ENCODE peak calls at places on chromosomes 1 and 21, in nine cellular contexts. One of them, this sample, is unnamed.

GRCh38 chr1:47514229-47514628 is 76.4 kb downstream of the FOXD2 start:
- DNase-seq in cardiac muscle cell: no peak
- DNase-seq in occipital lobe: no peak
- DNase-seq in SW480: no peak
- DNase-seq in endothelial cell: no peak
- DNase-seq in hepatocyte: no peak
- DNase-seq in LoVo: no peak
- DNase-seq in Kasumi-1: no peak
- DNase-seq in NCI-H1092: no peak
- DNase-seq in this sample: no peak

GRCh38 chr21:14058566-14058965 is 152.2 kb downstream of the LIPI start:
- DNase-seq in NCI-H1092: no peak
- DNase-seq in cardiac muscle cell: no peak
- DNase-seq in endothelial cell: no peak
- DNase-seq in Kasumi-1: no peak
- DNase-seq in occipital lobe: no peak
- DNase-seq in hepatocyte: no peak
- DNase-seq in SW480: no peak
- DNase-seq in LoVo: no peak
- DNase-seq in this sample: no peak

GRCh38 chr21:41361786-41362604 is at the start of gene MX2:
- DNase-seq in cardiac muscle cell: peak
- DNase-seq in endothelial cell: no peak
- DNase-seq in Kasumi-1: peak
- DNase-seq in NCI-H1092: no peak
- DNase-seq in LoVo: peak
- DNase-seq in SW480: peak
- DNase-seq in occipital lobe: no peak
- DNase-seq in hepatocyte: peak
- DNase-seq in this sample: no peak

GRCh38 chr21:35043549-35043948 is 5.6 kb downstream of the RUNX1 start:
- DNase-seq in hepatocyte: no peak
- DNase-seq in endothelial cell: no peak
- DNase-seq in cardiac muscle cell: no peak
- DNase-seq in Kasumi-1: no peak
- DNase-seq in NCI-H1092: no peak
- DNase-seq in LoVo: no peak
- DNase-seq in occipital lobe: no peak
- DNase-seq in SW480: no peak
- DNase-seq in this sample: no peak

GRCh38 chr1:61518670-61519400 is 206.1 kb downstream of the TM2D1 start:
- DNase-seq in LoVo: no peak
- DNase-seq in SW480: no peak
- DNase-seq in endothelial cell: no peak
- DNase-seq in hepatocyte: no peak
- DNase-seq in occipital lobe: no peak
- DNase-seq in cardiac muscle cell: no peak
- DNase-seq in Kasumi-1: no peak
- DNase-seq in NCI-H1092: no peak
- DNase-seq in this sample: no peak

GRCh38 chr1:38875811-38876210 is 2.7 kb upstream of the MYCBP start:
- DNase-seq in endothelial cell: no peak
- DNase-seq in SW480: no peak
- DNase-seq in occipital lobe: no peak
- DNase-seq in Kasumi-1: no peak
- DNase-seq in hepatocyte: no peak
- DNase-seq in LoVo: no peak
- DNase-seq in cardiac muscle cell: no peak
- DNase-seq in NCI-H1092: no peak
- DNase-seq in this sample: no peak

GRCh38 chr21:44436111-44436611 is 19.1 kb upstream of the LRRC3 start:
- DNase-seq in NCI-H1092: no peak
- DNase-seq in LoVo: no peak
- DNase-seq in SW480: no peak
- DNase-seq in occipital lobe: no peak
- DNase-seq in endothelial cell: no peak
- DNase-seq in Kasumi-1: no peak
- DNase-seq in cardiac muscle cell: no peak
- DNase-seq in hepatocyte: no peak
- DNase-seq in this sample: no peak

GRCh38 chr1:94530373-94530878 is 11.1 kb downstream of the F3 start:
- DNase-seq in NCI-H1092: no peak
- DNase-seq in occipital lobe: no peak
- DNase-seq in SW480: no peak
- DNase-seq in LoVo: no peak
- DNase-seq in cardiac muscle cell: no peak
- DNase-seq in Kasumi-1: no peak
- DNase-seq in hepatocyte: no peak
- DNase-seq in endothelial cell: no peak
- DNase-seq in this sample: no peak

GRCh38 chr1:29050141-29050540 is 73.6 kb downstream of the TMEM200B start:
- DNase-seq in NCI-H1092: no peak
- DNase-seq in SW480: no peak
- DNase-seq in Kasumi-1: no peak
- DNase-seq in occipital lobe: no peak
- DNase-seq in hepatocyte: no peak
- DNase-seq in cardiac muscle cell: no peak
- DNase-seq in LoVo: no peak
- DNase-seq in endothelial cell: no peak
- DNase-seq in this sample: no peak

GRCh38 chr1:209805875-209806760 is at the start of gene IRF6:
- DNase-seq in NCI-H1092: no peak
- DNase-seq in hepatocyte: peak
- DNase-seq in endothelial cell: peak
- DNase-seq in occipital lobe: no peak
- DNase-seq in LoVo: peak
- DNase-seq in Kasumi-1: no peak
- DNase-seq in cardiac muscle cell: peak
- DNase-seq in SW480: peak
- DNase-seq in this sample: peak

GRCh38 chr1:56360021-56360420 is 219.3 kb downstream of the PLPP3 start:
- DNase-seq in SW480: no peak
- DNase-seq in occipital lobe: no peak
- DNase-seq in LoVo: no peak
- DNase-seq in Kasumi-1: no peak
- DNase-seq in hepatocyte: no peak
- DNase-seq in endothelial cell: no peak
- DNase-seq in cardiac muscle cell: no peak
- DNase-seq in NCI-H1092: no peak
- DNase-seq in this sample: no peak

GRCh38 chr1:54609301-54609921 is 13.9 kb downstream of the FAM151A start:
- DNase-seq in hepatocyte: no peak
- DNase-seq in Kasumi-1: no peak
- DNase-seq in endothelial cell: no peak
- DNase-seq in NCI-H1092: no peak
- DNase-seq in LoVo: no peak
- DNase-seq in occipital lobe: peak
- DNase-seq in SW480: no peak
- DNase-seq in cardiac muscle cell: no peak
- DNase-seq in this sample: no peak

GRCh38 chr1:61910035-61910434 is 167.8 kb downstream of the PATJ start:
- DNase-seq in endothelial cell: no peak
- DNase-seq in NCI-H1092: no peak
- DNase-seq in SW480: no peak
- DNase-seq in LoVo: no peak
- DNase-seq in cardiac muscle cell: no peak
- DNase-seq in Kasumi-1: no peak
- DNase-seq in occipital lobe: no peak
- DNase-seq in hepatocyte: no peak
- DNase-seq in this sample: no peak

GRCh38 chr1:23191199-23191598 is 22.5 kb upstream of the LUZP1 start:
- DNase-seq in SW480: no peak
- DNase-seq in cardiac muscle cell: no peak
- DNase-seq in LoVo: no peak
- DNase-seq in Kasumi-1: no peak
- DNase-seq in occipital lobe: no peak
- DNase-seq in endothelial cell: no peak
- DNase-seq in NCI-H1092: no peak
- DNase-seq in hepatocyte: no peak
- DNase-seq in this sample: no peak

GRCh38 chr1:24711329-24711728 is 33.9 kb upstream of the CLIC4 start:
- DNase-seq in occipital lobe: no peak
- DNase-seq in Kasumi-1: no peak
- DNase-seq in cardiac muscle cell: no peak
- DNase-seq in SW480: no peak
- DNase-seq in LoVo: no peak
- DNase-seq in endothelial cell: no peak
- DNase-seq in NCI-H1092: no peak
- DNase-seq in hepatocyte: no peak
- DNase-seq in this sample: no peak

GRCh38 chr1:30775433-30775975 is 17.9 kb upstream of the LAPTM5 start:
- DNase-seq in occipital lobe: no peak
- DNase-seq in Kasumi-1: no peak
- DNase-seq in cardiac muscle cell: no peak
- DNase-seq in hepatocyte: no peak
- DNase-seq in LoVo: no peak
- DNase-seq in endothelial cell: no peak
- DNase-seq in NCI-H1092: no peak
- DNase-seq in SW480: no peak
- DNase-seq in this sample: no peak

GRCh38 chr1:240338837-240339236 is 247.2 kb downstream of the FMN2 start:
- DNase-seq in cardiac muscle cell: no peak
- DNase-seq in LoVo: no peak
- DNase-seq in occipital lobe: no peak
- DNase-seq in hepatocyte: no peak
- DNase-seq in SW480: no peak
- DNase-seq in endothelial cell: no peak
- DNase-seq in NCI-H1092: no peak
- DNase-seq in Kasumi-1: no peak
- DNase-seq in this sample: no peak

GRCh38 chr1:6488602-6489382 is 2.7 kb downstream of the PLEKHG5 start:
- DNase-seq in hepatocyte: no peak
- DNase-seq in endothelial cell: no peak
- DNase-seq in NCI-H1092: no peak
- DNase-seq in Kasumi-1: no peak
- DNase-seq in SW480: peak
- DNase-seq in LoVo: peak
- DNase-seq in occipital lobe: no peak
- DNase-seq in cardiac muscle cell: no peak
- DNase-seq in this sample: peak

GRCh38 chr1:23814016-23814415 is 11.2 kb downstream of the HMGCL start:
- DNase-seq in LoVo: no peak
- DNase-seq in occipital lobe: no peak
- DNase-seq in cardiac muscle cell: no peak
- DNase-seq in SW480: no peak
- DNase-seq in hepatocyte: no peak
- DNase-seq in NCI-H1092: no peak
- DNase-seq in endothelial cell: no peak
- DNase-seq in Kasumi-1: no peak
- DNase-seq in this sample: no peak

GRCh38 chr1:247919952-247920351 is at the start of gene OR2T8:
- DNase-seq in NCI-H1092: no peak
- DNase-seq in LoVo: no peak
- DNase-seq in cardiac muscle cell: no peak
- DNase-seq in hepatocyte: no peak
- DNase-seq in SW480: no peak
- DNase-seq in endothelial cell: no peak
- DNase-seq in Kasumi-1: no peak
- DNase-seq in occipital lobe: no peak
- DNase-seq in this sample: no peak

GRCh38 chr1:109805486-109806180 is 41.9 kb upstream of the EPS8L3 start:
- DNase-seq in endothelial cell: no peak
- DNase-seq in NCI-H1092: no peak
- DNase-seq in cardiac muscle cell: no peak
- DNase-seq in occipital lobe: no peak
- DNase-seq in hepatocyte: no peak
- DNase-seq in Kasumi-1: no peak
- DNase-seq in SW480: no peak
- DNase-seq in LoVo: no peak
- DNase-seq in this sample: no peak

GRCh38 chr21:17708541-17709265 is 96.0 kb upstream of the BTG3 start:
- DNase-seq in occipital lobe: no peak
- DNase-seq in endothelial cell: no peak
- DNase-seq in SW480: no peak
- DNase-seq in NCI-H1092: no peak
- DNase-seq in cardiac muscle cell: no peak
- DNase-seq in Kasumi-1: no peak
- DNase-seq in LoVo: no peak
- DNase-seq in hepatocyte: no peak
- DNase-seq in this sample: no peak

GRCh38 chr1:65422241-65423203 is 2.1 kb downstream of the LEPR start:
- DNase-seq in occipital lobe: no peak
- DNase-seq in NCI-H1092: no peak
- DNase-seq in SW480: no peak
- DNase-seq in cardiac muscle cell: peak
- DNase-seq in hepatocyte: no peak
- DNase-seq in LoVo: no peak
- DNase-seq in Kasumi-1: no peak
- DNase-seq in endothelial cell: no peak
- DNase-seq in this sample: no peak

This sample was measured in nephron progenitor cell.